ENCODE peak calls at places on chromosomes 5 and 9, in ten cellular contexts. H is RPMI7951; J is A549; A is coronary artery; F is iris pigment epithelial cell; T is central memory CD4-positive, alpha-beta T cell; P is choroid plexus epithelial cell; N is RPMI8226; W is heart left ventricle; D is ELF-1. Y is an unnamed sample.

GRCh38 chr9:130498918-130499698 is 54.3 kb downstream of the ASS1 start:
- DNase-seq in H (no peak), D (no peak), F (no peak), T (no peak), P (no peak), A (no peak), N (no peak), W (no peak), J (no peak), Y (no peak)

GRCh38 chr9:32525506-32525905 is 490 bp downstream of the RIGI start:
- DNase-seq in A (no peak), D (no peak), T (peak), N (no peak), F (peak), P (peak), J (no peak), H (peak), W (no peak), Y (no peak)

GRCh38 chr9:136875155-136875554 is 9.0 kb upstream of the EDF1 start:
- DNase-seq in H (no peak), P (no peak), W (no peak), D (no peak), T (no peak), F (no peak), J (no peak), N (no peak), A (no peak), Y (no peak)

GRCh38 chr5:33315170-33315569 is 125.6 kb upstream of the TARS1 start:
- DNase-seq in T (no peak), H (no peak), W (no peak), N (no peak), J (no peak), P (no peak), F (peak), D (no peak), A (no peak), Y (no peak)

GRCh38 chr9:6681957-6682501 is 36.5 kb upstream of the GLDC start:
- DNase-seq in W (no peak), H (no peak), J (no peak), A (no peak), T (no peak), F (peak), P (no peak), N (no peak), D (no peak), Y (no peak)

GRCh38 chr9:133604856-133605255 is 4.3 kb downstream of the FAM163B start:
- DNase-seq in N (peak), A (no peak), D (no peak), T (no peak), J (no peak), W (no peak), H (no peak), F (no peak), P (no peak), Y (peak)

GRCh38 chr9:120434532-120434931 is 145.4 kb downstream of the CDK5RAP2 start:
- DNase-seq in F (peak), H (no peak), A (no peak), W (peak), N (no peak), J (no peak), D (no peak), T (no peak), P (peak), Y (no peak)

GRCh38 chr5:103487822-103488493 is 74.6 kb downstream of the NUDT12 start:
- DNase-seq in H (no peak), F (no peak), T (no peak), D (no peak), J (no peak), P (no peak), A (no peak), N (no peak), W (no peak), Y (no peak)

GRCh38 chr9:73143606-73144328 is 7.9 kb upstream of the ANXA1 start:
- DNase-seq in P (peak), A (no peak), W (no peak), T (no peak), J (peak), N (peak), H (peak), F (peak), D (no peak), Y (no peak)

GRCh38 chr9:96087669-96088299 is 212.3 kb downstream of the ERCC6L2 start:
- DNase-seq in J (peak), T (no peak), P (no peak), W (no peak), H (no peak), N (no peak), A (no peak), F (no peak), D (peak), Y (no peak)

GRCh38 chr9:130042931-130043653 is at the start of gene FNBP1:
- DNase-seq in J (peak), T (peak), F (peak), H (peak), P (peak), D (peak), W (peak), N (peak), A (peak), Y (peak)

GRCh38 chr9:136831720-136832104 is 10.6 kb upstream of the AJM1 start:
- DNase-seq in H (no peak), N (no peak), A (no peak), J (no peak), W (peak), F (no peak), D (no peak), P (no peak), T (no peak), Y (no peak)

GRCh38 chr9:75063556-75064305 is 24.2 kb downstream of the NMRK1 start:
- DNase-seq in P (no peak), J (no peak), A (no peak), D (no peak), H (no peak), W (no peak), F (peak), N (no peak), T (no peak), Y (no peak)

GRCh38 chr5:132776077-132776931 is 735 bp downstream of the SEPTIN8 start:
- DNase-seq in N (no peak), J (peak), H (peak), W (no peak), P (no peak), D (peak), A (no peak), T (no peak), F (peak), Y (no peak)

GRCh38 chr5:68428232-68428811 is 212.8 kb downstream of the PIK3R1 start:
- DNase-seq in N (no peak), W (no peak), T (no peak), P (no peak), A (no peak), J (no peak), H (no peak), F (no peak), D (no peak), Y (no peak)

GRCh38 chr5:146894763-146895521 is 16.4 kb upstream of the PPP2R2B start:
- DNase-seq in P (no peak), N (no peak), D (no peak), W (no peak), T (no peak), H (no peak), F (peak), J (no peak), A (no peak), Y (no peak)

GRCh38 chr5:154970759-154971158 is 29.9 kb downstream of the MRPL22 start:
- DNase-seq in P (peak), W (no peak), H (peak), N (peak), D (no peak), T (no peak), F (peak), A (no peak), J (no peak), Y (no peak)

GRCh38 chr5:60092671-60093422 is 199.3 kb upstream of the PDE4D start:
- DNase-seq in F (peak), P (peak), A (no peak), W (no peak), H (peak), J (peak), N (no peak), D (no peak), T (no peak), Y (no peak)

GRCh38 chr5:93677344-93678021 is 63.9 kb downstream of the POU5F2 start:
- DNase-seq in P (peak), H (peak), D (peak), T (no peak), A (no peak), F (peak), N (no peak), W (peak), J (no peak), Y (no peak)

GRCh38 chr5:72920690-72921089 is 35.2 kb upstream of the FCHO2 start:
- DNase-seq in H (peak), A (no peak), D (no peak), P (peak), N (peak), W (no peak), J (peak), T (no peak), F (peak), Y (peak)

GRCh38 chr5:78243639-78244038 is 50.9 kb downstream of the AP3B1 start:
- DNase-seq in T (no peak), W (no peak), J (no peak), D (no peak), A (no peak), P (peak), F (peak), N (no peak), H (peak), Y (no peak)

GRCh38 chr9:131395027-131395744 is 1.3 kb downstream of the PRRC2B start:
- DNase-seq in D (peak), H (peak), P (peak), F (no peak), W (no peak), A (no peak), J (no peak), N (peak), T (peak), Y (peak)

GRCh38 chr5:158840193-158840592 is 259.5 kb downstream of the EBF1 start:
- DNase-seq in D (no peak), F (no peak), P (no peak), A (no peak), J (no peak), N (no peak), H (no peak), W (no peak), T (no peak), Y (no peak)

GRCh38 chr5:95619096-95619495 is 791 bp upstream of the GPR150 start:
- DNase-seq in J (no peak), H (peak), F (peak), A (no peak), P (peak), N (no peak), T (no peak), D (no peak), W (no peak), Y (no peak)